ENCODE peak calls at places on chromosomes 16 and 17, in five cellular contexts. D is transverse colon, X is dorsolateral prefrontal cortex, O is lower lobe of right lung, F is MM.1S. G is an unnamed sample. For H3K27me3, the result is how much of the 10 kb centered on the place peaks cover.

GRCh38 chr17:4576729-4577322 is 7.5 kb upstream of the SMTNL2 start:
- DNase-seq in O (no peak), D (no peak), F (no peak), X (no peak), G (no peak)

GRCh38 chr17:19744922-19745757 is 3.0 kb downstream of the ALDH3A1 start:
- DNase-seq in X (peak), F (peak), D (peak), O (peak), G (peak)

GRCh38 chr16:13186813-13187212 is 285.4 kb downstream of the SHISA9 start:
- DNase-seq in F (no peak), X (no peak), D (no peak), O (no peak), G (no peak)

GRCh38 chr17:31858647-31859486 is at the start of gene COPRS:
- DNase-seq in O (peak), X (peak), F (peak), D (peak), G (peak)

GRCh38 chr16:1082952-1083675 is 10.6 kb downstream of the SSTR5 start:
- DNase-seq in F (no peak), X (no peak), D (no peak), O (no peak), G (no peak)

GRCh38 chr16:59697746-59698145 is 963.6 kb upstream of the GOT2 start:
- DNase-seq in F (no peak), O (no peak), X (no peak), D (no peak), G (no peak)

GRCh38 chr17:28942925-28943324 is 8.4 kb downstream of the PHF12 start:
- DNase-seq in D (no peak), O (no peak), F (no peak), X (no peak), G (no peak)

GRCh38 chr16:1913327-1914083 is 4.7 kb downstream of the HS3ST6 start:
- DNase-seq in F (no peak), O (peak), D (peak), X (no peak), G (peak)

GRCh38 chr17:73747221-73748002 is 103.2 kb upstream of the SDK2 start:
- DNase-seq in O (no peak), D (no peak), F (no peak), X (no peak), G (no peak)

GRCh38 chr16:48374255-48374654 is 11.0 kb downstream of the SIAH1 start:
- DNase-seq in O (no peak), D (no peak), X (no peak), F (no peak), G (no peak)

GRCh38 chr17:31074772-31075538 is 19.8 kb upstream of the NF1 start:
- DNase-seq in O (no peak), D (no peak), F (no peak), X (no peak), G (peak)

GRCh38 chr17:16013943-16014407 is 14.4 kb downstream of the TTC19 start:
- DNase-seq in D (no peak), X (no peak), O (no peak), F (no peak), G (peak)

GRCh38 chr16:1158456-1159324 is 5.8 kb downstream of the CACNA1H start:
- DNase-seq in X (no peak), F (no peak), O (no peak), D (peak), G (no peak)

GRCh38 chr17:14080847-14081251 is 11.5 kb downstream of the COX10 start:
- DNase-seq in X (no peak), O (no peak), D (peak), F (no peak), G (no peak)

GRCh38 chr16:67329901-67330300 is 3.3 kb downstream of the LRRC36 start:
- DNase-seq in O (no peak), X (no peak), D (no peak), F (no peak), G (peak)

GRCh38 chr16:87324411-87325275 is 7.5 kb upstream of the C16orf95 start:
- DNase-seq in O (no peak), X (no peak), D (peak), F (no peak), G (no peak)

GRCh38 chr16:66378739-66379570 is 12.5 kb downstream of the CDH5 start:
- DNase-seq in F (no peak), D (no peak), X (no peak), O (no peak), G (no peak)

GRCh38 chr16:84687715-84688114 is 12.1 kb upstream of the USP10 start:
- DNase-seq in O (no peak), F (no peak), D (no peak), X (no peak), G (peak)

GRCh38 chr17:34703533-34703932 is 124.2 kb downstream of the TMEM132E start:
- DNase-seq in D (no peak), X (no peak), O (no peak), F (peak), G (peak)

GRCh38 chr17:27518750-27519521 is 62.7 kb downstream of the KSR1 start:
- DNase-seq in O (no peak), D (no peak), X (no peak), F (no peak), G (peak)

GRCh38 chr17:64778367-64779290 is 116.5 kb upstream of the SMURF2 start:
- DNase-seq in X (peak), D (peak), F (no peak), O (peak), G (peak)

GRCh38 chr17:73163043-73163442 is 1.8 kb upstream of the SSTR2 start:
- DNase-seq in X (no peak), F (no peak), D (no peak), O (no peak), G (no peak)

GRCh38 chr16:4682616-4683254 is 10.6 kb upstream of the NUDT16L1 start:
- DNase-seq in D (no peak), X (peak), O (peak), F (no peak), G (peak)

GRCh38 chr16:21158208-21159110 is at the start of gene LDAF1:
- DNase-seq in D (peak), F (peak), X (peak), O (peak), G (peak)

GRCh38 chr16:87274808-87275207 is 42.4 kb downstream of the C16orf95 start:
- DNase-seq in O (no peak), F (no peak), D (no peak), X (no peak), G (no peak)

GRCh38 chr17:19410875-19411291 is at the start of gene RNF112:
- DNase-seq in O (no peak), F (no peak), X (peak), D (no peak), G (no peak)

GRCh38 chr16:89318871-89319627 is 101.5 kb downstream of the ZNF778 start:
- DNase-seq in O (peak), X (no peak), D (no peak), F (no peak), G (no peak)

GRCh38 chr16:11670171-11671131 is 2.2 kb downstream of the SNN start:
- DNase-seq in F (no peak), D (no peak), X (peak), O (no peak), G (no peak)

GRCh38 chr16:16172991-16173390 is 50.3 kb downstream of the ABCC6 start:
- DNase-seq in D (no peak), X (no peak), O (no peak), F (no peak), G (no peak)

GRCh38 chr17:17681744-17682292 is 560 bp downstream of the RAI1 start:
- DNase-seq in F (peak), X (no peak), D (peak), O (no peak), G (no peak)

GRCh38 chr16:64250866-64251265 is 871.0 kb downstream of the CDH11 start:
- DNase-seq in D (no peak), F (no peak), X (no peak), O (no peak), G (no peak)

GRCh38 chr16:64253525-64253924 is 868.3 kb downstream of the CDH11 start:
- DNase-seq in O (no peak), D (no peak), F (no peak), X (no peak), G (no peak)

GRCh38 chr16:64251742-64252141 is 870.1 kb downstream of the CDH11 start:
- DNase-seq in O (no peak), F (no peak), D (no peak), X (no peak), G (no peak)

GRCh38 chr16:64254443-64255367 is 867.2 kb downstream of the CDH11 start:
- DNase-seq in X (no peak), D (no peak), O (no peak), F (no peak), G (peak)

GRCh38 chr16:64253114-64253513 is 868.7 kb downstream of the CDH11 start:
- DNase-seq in O (no peak), F (no peak), D (no peak), X (no peak), G (no peak)
- TF ChIP-seq CTCF in O (no peak), F (no peak), D (no peak), X (no peak), G (no peak)

DNA sequence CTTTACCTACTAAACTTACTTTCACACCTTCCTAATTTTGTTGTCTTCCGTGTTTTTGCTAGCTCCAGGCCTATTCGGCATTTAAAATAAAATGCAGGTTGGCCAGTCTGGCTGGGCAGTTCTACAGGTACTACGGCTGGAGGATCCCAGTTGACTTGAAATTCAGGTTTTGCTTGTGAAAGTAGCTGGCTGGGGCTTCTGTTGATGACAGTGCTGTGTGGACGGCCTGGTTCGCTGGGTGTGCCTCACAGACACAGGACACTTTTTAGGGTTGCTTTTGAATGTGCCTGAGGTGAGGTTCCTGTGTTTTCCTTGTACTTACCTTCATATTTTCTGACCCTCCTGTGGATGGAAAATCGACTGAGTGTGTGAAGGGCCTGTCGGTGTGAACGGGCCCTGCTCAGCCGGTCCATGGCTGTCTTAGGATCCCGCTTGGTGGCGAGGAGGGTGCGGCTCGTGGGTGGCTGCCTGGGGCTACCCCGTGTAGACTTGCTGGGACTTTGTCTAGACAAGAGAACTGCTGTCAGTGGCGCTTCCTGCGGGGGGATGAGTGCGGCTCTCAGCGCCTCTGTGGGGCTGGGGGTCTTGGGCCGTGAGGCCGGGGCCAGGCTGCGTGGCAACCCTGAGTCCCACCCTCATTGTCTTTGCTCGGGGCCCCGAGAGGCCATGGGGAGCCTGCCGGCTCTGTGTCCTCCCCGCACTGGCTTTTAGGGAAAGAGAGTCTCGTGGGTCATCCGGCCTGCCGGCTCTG is 18.7 kb upstream of the ZNF750 start:
- DNase-seq in O (no peak), F (no peak), X (no peak), D (no peak), G (peak)
- H3K4me3 ChIP-seq in O (no peak), F (no peak), X (no peak), D (no peak), G (peak)

GRCh38 chr17:79534851-79535727 is 75.8 kb downstream of the RBFOX3 start:
- DNase-seq in F (no peak), D (no peak), O (peak), X (no peak), G (no peak)
- H3K27me3 ChIP-seq in F (half or more), D (under half), O (under half), X (under half), G (under half)

GRCh38 chr16:71645450-71645849 is 19.5 kb downstream of the MARVELD3 start:
- DNase-seq in F (peak), O (no peak), X (no peak), D (peak), G (peak)
- TF ChIP-seq CTCF in F (peak), O (peak), X (peak), D (peak), G (peak)

GRCh38 chr17:48564200-48565023 is 13.7 kb downstream of the HOXB4 start:
- DNase-seq in O (no peak), F (no peak), X (no peak), D (no peak), G (no peak)

GRCh38 chr17:48565024-48565558 is 13.1 kb downstream of the HOXB4 start:
- DNase-seq in X (no peak), D (no peak), O (no peak), F (no peak), G (no peak)

GRCh38 chr17:48562934-48563333 is 15.2 kb downstream of the HOXB4 start:
- DNase-seq in O (no peak), X (no peak), F (no peak), D (no peak), G (no peak)

GRCh38 chr17:48563385-48563838 is 14.7 kb downstream of the HOXB4 start:
- DNase-seq in X (no peak), O (no peak), F (no peak), D (no peak), G (no peak)

DNA sequence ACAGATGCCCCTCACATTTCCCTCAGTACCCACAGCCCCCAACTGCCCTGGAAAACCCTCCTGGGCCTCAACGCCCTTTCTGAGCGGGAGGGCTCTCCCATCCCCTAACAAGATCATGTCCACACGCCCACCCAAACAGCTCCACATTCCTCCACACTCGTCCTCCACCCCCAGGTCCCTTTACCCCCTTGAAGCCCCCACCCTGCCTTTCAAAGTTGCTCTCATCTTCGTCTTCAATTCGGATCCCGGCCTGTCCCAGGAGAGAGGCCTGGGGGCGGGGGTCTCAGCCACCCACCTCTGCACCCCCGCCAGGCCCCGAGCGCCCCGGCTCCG is 14.3 kb downstream of the HOXB4 start:
- DNase-seq in D (no peak), O (no peak), X (no peak), F (no peak), G (no peak)
- H3K4me3 ChIP-seq in D (no peak), O (peak), X (no peak), F (no peak), G (no peak)

GRCh38 chr17:68603663-68604062 is 2.5 kb upstream of the FAM20A start:
- DNase-seq in D (no peak), X (no peak), F (no peak), O (no peak), G (no peak)

GRCh38 chr17:68603027-68603426 is 1.9 kb upstream of the FAM20A start:
- DNase-seq in X (no peak), F (no peak), O (peak), D (no peak), G (no peak)

GRCh38 chr17:68600881-68601564 is at the start of gene FAM20A:
- DNase-seq in D (peak), F (no peak), O (peak), X (peak), G (no peak)

GRCh38 chr17:68601565-68602266 is 549 bp upstream of the FAM20A start:
- DNase-seq in F (no peak), D (no peak), O (no peak), X (no peak), G (no peak)

DNA sequence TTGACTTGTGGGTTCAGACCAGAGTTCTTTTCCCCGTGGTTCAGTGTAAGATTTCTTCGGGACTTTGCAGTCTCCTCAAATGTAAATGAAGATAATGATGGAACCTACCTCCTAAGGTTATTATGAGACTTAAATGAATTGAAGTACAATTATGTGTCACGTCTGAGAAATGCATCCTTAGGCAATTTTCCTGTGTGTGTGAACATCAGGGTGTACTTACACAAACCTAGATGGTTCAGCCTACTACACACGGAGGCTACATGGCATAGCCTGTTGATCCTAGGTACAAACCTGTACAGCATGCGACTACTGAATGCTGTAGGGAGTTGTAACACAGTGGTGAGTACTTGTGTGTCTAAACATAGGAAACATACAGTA is 1.1 kb upstream of the FAM20A start:
- DNase-seq in X (no peak), F (no peak), D (no peak), O (no peak), G (peak)
- H3K27me3 ChIP-seq in X (under half), F (under half), D (half or more), O (under half), G (under half)

DNA sequence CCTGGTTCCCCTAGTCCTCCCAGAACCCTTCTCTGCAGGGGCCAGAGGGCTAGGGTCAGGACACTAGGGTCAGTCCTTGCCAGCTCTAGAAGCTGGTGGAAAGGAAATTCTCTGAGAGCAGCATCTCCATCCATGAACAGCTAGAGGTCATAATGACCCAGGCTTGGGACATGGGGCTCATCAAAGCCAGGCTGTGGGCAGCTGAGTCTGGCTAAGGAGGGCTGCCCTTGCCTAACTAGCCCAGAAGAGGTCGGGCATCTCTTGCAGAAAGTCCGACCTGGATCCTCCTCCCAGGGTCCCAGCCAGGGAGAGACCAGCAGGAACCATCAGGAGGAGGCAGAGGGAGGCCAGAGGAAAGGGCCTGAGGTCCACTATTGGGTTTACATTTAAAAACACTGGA is 4.3 kb downstream of the MPO start:
- DNase-seq in X (no peak), F (no peak), D (no peak), O (no peak), G (no peak)
- TF ChIP-seq CTCF in X (no peak), F (no peak), D (no peak), O (no peak), G (no peak)

G was measured in bronchial epithelial cell.